ENCODE peak calls at places on chromosomes 16 and 17, in eight cellular contexts. F, A, V, R, D, L, I and H are unnamed samples.
A peak's percentile ranks its signal among the peaks of the same experiment; 100 is the strongest.

GRCh38 chr16:30457256-30457655 is 11.6 kb upstream of the SEPHS2 start:
- DNase-seq in F (no peak), A (no peak), V (no peak), I (no peak), L (no peak), R (no peak), D (no peak), H (no peak)

GRCh38 chr16:89116341-89117238 is 22.9 kb downstream of the ACSF3 start:
- DNase-seq in V (no peak), R (peak; percentile 9), A (no peak), F (no peak), D (no peak), I (no peak), L (no peak), H (no peak)

GRCh38 chr16:27823438-27823820 is 240.1 kb downstream of the GSG1L start:
- DNase-seq in V (no peak), A (no peak), F (no peak), R (no peak), L (no peak), I (no peak), D (no peak), H (no peak)

GRCh38 chr16:57042157-57043111 is 49.9 kb upstream of the CPNE2 start:
- DNase-seq in R (peak; percentile 74), V (no peak), I (no peak), D (no peak), A (no peak), L (no peak), F (peak; percentile 36), H (peak; percentile 58)

GRCh38 chr16:4116328-4117249 is at the start of gene ADCY9:
- DNase-seq in V (peak; percentile 87), L (peak; percentile 77), D (no peak), F (peak; percentile 73), R (peak; percentile 74), I (no peak), A (no peak), H (peak; percentile 12)

GRCh38 chr17:2392252-2393183 is 8.3 kb downstream of the MNT start:
- DNase-seq in A (peak; percentile 83), L (peak; percentile 97), V (peak; percentile 97), R (peak; percentile 96), I (peak; percentile 90), F (peak; percentile 94), D (peak; percentile 82), H (no peak)

GRCh38 chr16:47672475-47672874 is 211.3 kb downstream of the PHKB start:
- DNase-seq in F (no peak), R (no peak), D (no peak), L (no peak), I (no peak), A (no peak), V (no peak), H (no peak)

GRCh38 chr16:84518804-84519341 is 14.4 kb upstream of the MEAK7 start:
- DNase-seq in F (no peak), I (no peak), L (no peak), D (no peak), R (no peak), V (peak; percentile 42), A (no peak), H (no peak)

GRCh38 chr16:85659805-85660511 is 28.8 kb downstream of the GINS2 start:
- DNase-seq in R (peak; percentile 71), F (peak; percentile 41), V (peak; percentile 76), D (no peak), I (no peak), A (peak; percentile 57), L (no peak), H (no peak)

GRCh38 chr16:81626181-81626674 is 152.9 kb upstream of the PLCG2 start:
- DNase-seq in D (no peak), L (no peak), F (peak; percentile 61), R (no peak), A (no peak), V (no peak), I (no peak), H (no peak)

GRCh38 chr17:21300601-21301571 is 16.4 kb downstream of the MAP2K3 start:
- DNase-seq in V (no peak), I (no peak), A (no peak), D (no peak), F (no peak), R (no peak), L (no peak), H (no peak)

GRCh38 chr17:65463242-65463641 is 98.2 kb downstream of the AXIN2 start:
- DNase-seq in A (no peak), L (peak; percentile 67), F (peak; percentile 7), D (peak; percentile 85), R (no peak), I (no peak), V (peak; percentile 21), H (no peak)

GRCh38 chr16:59053911-59054310 is 319.8 kb upstream of the GOT2 start:
- DNase-seq in A (no peak), V (no peak), I (no peak), L (no peak), R (no peak), F (no peak), D (no peak), H (no peak)

GRCh38 chr16:30185683-30186421 is 2.5 kb downstream of the CORO1A start:
- DNase-seq in A (no peak), V (peak; percentile 42), R (peak; percentile 93), I (no peak), L (no peak), D (no peak), F (no peak), H (no peak)

GRCh38 chr17:48439875-48440505 is 10.0 kb upstream of the SKAP1 start:
- DNase-seq in L (no peak), F (no peak), V (peak; percentile 37), D (no peak), I (no peak), A (no peak), R (peak; percentile 37), H (no peak)

GRCh38 chr17:17836818-17837379 is at the start of gene SREBF1:
- DNase-seq in V (peak; percentile 68), I (no peak), D (no peak), R (peak; percentile 81), L (peak; percentile 66), A (peak; percentile 59), F (peak; percentile 37), H (no peak)

GRCh38 chr17:49078248-49078647 is 54.3 kb upstream of the B4GALNT2 start:
- DNase-seq in F (no peak), A (no peak), V (no peak), I (no peak), L (no peak), R (no peak), D (no peak), H (no peak)

GRCh38 chr17:34637548-34638525 is 58.5 kb downstream of the TMEM132E start:
- DNase-seq in I (peak; percentile 18), L (peak; percentile 67), A (peak; percentile 51), D (no peak), R (peak; percentile 36), F (peak; percentile 56), V (peak; percentile 85), H (peak; percentile 10)

DNA sequence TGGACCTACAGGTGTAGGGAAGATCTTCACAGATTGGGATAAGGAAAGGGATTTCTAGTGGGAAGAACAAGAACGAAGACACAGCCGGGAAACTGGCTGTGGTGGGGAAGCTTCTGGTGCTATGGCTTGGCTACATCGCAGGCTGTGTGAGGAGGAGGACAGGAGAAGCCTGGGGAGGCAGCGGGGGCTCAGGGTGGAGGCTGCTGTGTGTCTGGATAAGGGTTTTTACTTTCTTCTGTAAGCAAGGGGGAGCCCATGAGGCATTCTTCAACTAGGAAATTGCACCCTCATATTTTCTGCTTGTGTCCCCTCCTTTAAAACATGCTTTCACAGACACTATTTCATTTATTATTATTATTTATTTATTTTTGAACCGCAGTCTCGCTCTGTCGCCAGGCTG is 2.9 kb upstream of the RHBDF2 start:
- DNase-seq in F (no peak), A (no peak), D (no peak), V (no peak), R (no peak), L (no peak), I (no peak), H (no peak)
- H3K4me3 ChIP-seq in F (no peak overlapping the region), A (no peak overlapping the region), D (no peak overlapping the region), V (no peak overlapping the region), R (no peak overlapping the region), L (no peak overlapping the region), I (no peak overlapping the region), H (no peak overlapping the region)

GRCh38 chr17:41687828-41688640 is 651 bp upstream of the EIF1 start:
- DNase-seq in L (peak; percentile 69), A (no peak), V (peak; percentile 81), F (peak; percentile 15), I (no peak), R (no peak), D (no peak), H (no peak)
- TF ChIP-seq CTCF in L (no peak), A (no peak), V (no peak), F (peak; percentile 19), I (peak; percentile 11), R (peak; percentile 54), D (no peak), H (peak; percentile 51)

DNA sequence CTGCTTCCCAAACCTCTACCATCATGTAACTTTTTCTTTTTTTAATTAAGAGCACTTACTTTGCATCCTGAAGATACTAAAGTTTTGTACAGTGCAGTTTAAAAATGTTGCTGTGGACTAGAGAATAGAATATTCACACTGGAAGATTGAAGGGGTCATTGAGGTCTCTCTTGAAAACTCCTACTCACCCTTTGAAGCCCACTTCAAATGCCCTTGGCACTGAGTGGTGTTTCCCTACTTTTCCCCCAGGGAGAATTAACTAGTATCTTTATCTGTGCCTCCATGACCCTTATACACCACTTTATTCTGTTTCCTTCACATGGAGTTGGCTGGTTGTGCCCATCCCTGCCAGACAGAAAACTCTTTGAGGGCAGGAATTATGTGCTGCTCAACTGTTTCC is 19.6 kb upstream of the CRHR1 start:
- DNase-seq in R (no peak), D (no peak), F (no peak), I (no peak), A (no peak), V (no peak), L (no peak), H (no peak)
- H3K27me3 ChIP-seq in R (no peaks in the 10 kb centered on the region), D (no peaks in the 10 kb centered on the region), F (peaks cover 25% of the 10 kb centered on the region), I (peaks cover 11% of the 10 kb centered on the region), A (no peaks in the 10 kb centered on the region), V (no peaks in the 10 kb centered on the region), L (no peaks in the 10 kb centered on the region), H (peaks cover 22% of the 10 kb centered on the region)

GRCh38 chr17:77886387-77886728 is 72.1 kb upstream of the TNRC6C start:
- DNase-seq in R (no peak), L (no peak), D (no peak), V (no peak), I (no peak), A (no peak), F (no peak), H (no peak)

GRCh38 chr17:77888242-77889134 is 70.0 kb upstream of the TNRC6C start:
- DNase-seq in R (no peak), V (no peak), F (peak; percentile 4), D (no peak), L (no peak), A (no peak), I (no peak), H (no peak)

GRCh38 chr17:77885678-77886386 is 72.7 kb upstream of the TNRC6C start:
- DNase-seq in V (no peak), D (no peak), F (no peak), R (no peak), A (no peak), L (no peak), I (no peak), H (no peak)

GRCh38 chr17:77887464-77888241 is 70.8 kb upstream of the TNRC6C start:
- DNase-seq in V (peak; percentile 79), D (peak; percentile 91), F (peak; percentile 76), I (peak; percentile 16), L (peak; percentile 86), R (peak; percentile 35), A (no peak), H (peak; percentile 9)

DNA sequence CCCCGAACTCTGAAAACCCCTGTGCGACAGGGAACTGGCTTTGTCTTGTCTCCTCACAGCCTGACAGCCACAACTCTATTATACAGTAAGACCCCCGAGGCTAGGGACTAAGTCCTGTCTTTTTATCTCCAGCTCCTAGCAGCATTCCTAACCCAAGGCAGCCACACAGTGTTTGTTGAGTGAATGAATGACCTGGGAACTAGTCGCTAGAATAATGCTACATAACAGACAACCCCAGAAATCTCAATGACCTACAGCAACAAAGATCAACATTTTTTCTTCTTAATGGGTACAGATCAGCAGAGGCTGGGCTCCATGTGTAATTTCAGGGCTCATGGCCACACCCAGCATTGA is 71.4 kb upstream of the TNRC6C start:
- DNase-seq in D (no peak), L (no peak), I (no peak), F (no peak), V (no peak), R (no peak), A (no peak), H (no peak)
- H3K4me3 ChIP-seq in D (peak overlapping the region; percentile 72), L (peak overlapping the region; percentile 55), I (peak overlapping the region; percentile 69), F (no peak overlapping the region), V (no peak overlapping the region), R (no peak overlapping the region), A (no peak overlapping the region), H (no peak overlapping the region)